ENCODE peak calls at places on chromosome 4, in ten cellular contexts. G is neural progenitor cell, P is right atrium auricular region, F is HCT116, R is spleen, C is A549, D is IMR-90, S is tibial artery, B is psoas muscle, I is fibroblast of lung. M is an unnamed sample.

GRCh38 chr4:37450309-37450708 is 205.8 kb downstream of the NWD2 start:
- DNase-seq in D (no peak), P (no peak), F (no peak), R (no peak), S (no peak), B (no peak), G (no peak), C (no peak), I (no peak), M (no peak)

GRCh38 chr4:181520790-181521189 is 722.4 kb upstream of the TENM3 start:
- DNase-seq in G (no peak), C (no peak), D (no peak), P (no peak), R (no peak), F (no peak), S (no peak), B (no peak), I (no peak), M (no peak)

GRCh38 chr4:64721106-64721505 is 311.9 kb upstream of the TECRL start:
- DNase-seq in F (no peak), P (no peak), S (no peak), C (no peak), R (no peak), G (no peak), D (no peak), I (no peak), B (no peak), M (no peak)

GRCh38 chr4:53703267-53703655 is 112.0 kb upstream of the LNX1 start:
- DNase-seq in D (no peak), I (no peak), F (no peak), B (no peak), P (no peak), R (no peak), S (no peak), G (no peak), C (no peak), M (no peak)

GRCh38 chr4:109495514-109495913 is 61.9 kb downstream of the SEC24B start:
- DNase-seq in F (no peak), S (no peak), C (no peak), B (no peak), G (no peak), P (no peak), I (no peak), R (no peak), D (no peak), M (no peak)

GRCh38 chr4:27010334-27010940 is 149.8 kb downstream of the STIM2 start:
- DNase-seq in C (peak; percentile 10), R (peak; percentile 77), F (peak; percentile 43), B (peak; percentile 66), S (peak; percentile 73), G (peak; percentile 65), D (peak; percentile 75), P (no peak), I (peak; percentile 81), M (no peak)

GRCh38 chr4:7903686-7904085 is 36.0 kb downstream of the AFAP1 start:
- DNase-seq in B (no peak), R (no peak), F (no peak), S (no peak), I (peak; percentile 64), D (peak; percentile 66), G (no peak), P (peak; percentile 26), C (no peak), M (no peak)

GRCh38 chr4:4990329-4990728 is 28.9 kb downstream of the CYTL1 start:
- DNase-seq in C (no peak), I (no peak), F (no peak), B (no peak), G (no peak), S (no peak), P (no peak), R (no peak), D (no peak), M (no peak)

GRCh38 chr4:52889778-52890400 is 27.8 kb downstream of the RASL11B start:
- DNase-seq in C (no peak), B (no peak), R (no peak), S (no peak), D (no peak), G (no peak), P (no peak), F (no peak), I (no peak), M (no peak)

GRCh38 chr4:113541933-113542332 is 219.6 kb downstream of the CAMK2D start:
- DNase-seq in C (no peak), B (no peak), I (no peak), P (no peak), F (no peak), G (no peak), S (no peak), R (no peak), D (peak; percentile 48), M (no peak)

GRCh38 chr4:159062381-159062780 is 40.5 kb upstream of the RAPGEF2 start:
- DNase-seq in C (no peak), I (no peak), G (no peak), P (no peak), R (no peak), D (no peak), S (no peak), B (no peak), F (no peak), M (no peak)

GRCh38 chr4:74325886-74326285 is 17.6 kb downstream of the EPGN start:
- DNase-seq in B (no peak), I (no peak), G (no peak), D (no peak), C (no peak), P (no peak), R (no peak), F (no peak), S (no peak), M (no peak)

GRCh38 chr4:158020734-158021346 is 152.0 kb downstream of the GASK1B start:
- DNase-seq in G (no peak), P (no peak), S (no peak), R (no peak), B (no peak), C (no peak), D (peak; percentile 95), I (peak; percentile 93), F (peak; percentile 47), M (no peak)

GRCh38 chr4:53098681-53099121 is 236.6 kb downstream of the RASL11B start:
- DNase-seq in P (no peak), C (no peak), S (no peak), I (peak; percentile 63), R (no peak), D (peak; percentile 92), B (no peak), F (no peak), G (no peak), M (no peak)

GRCh38 chr4:76605099-76605563 is 170.1 kb downstream of the SHROOM3 start:
- DNase-seq in C (no peak), F (no peak), B (no peak), G (no peak), S (no peak), I (no peak), D (peak; percentile 40), R (no peak), P (no peak), M (no peak)

GRCh38 chr4:81180916-81181315 is 34.1 kb downstream of the PRKG2 start:
- DNase-seq in D (no peak), B (no peak), R (no peak), G (no peak), C (no peak), I (peak; percentile 63), S (no peak), P (no peak), F (no peak), M (no peak)

GRCh38 chr4:105145913-105146285 is 777 bp upstream of the TET2 start:
- DNase-seq in I (no peak), D (no peak), P (no peak), G (peak; percentile 49), B (no peak), C (no peak), S (peak; percentile 66), R (peak; percentile 88), F (no peak), M (no peak)

DNA sequence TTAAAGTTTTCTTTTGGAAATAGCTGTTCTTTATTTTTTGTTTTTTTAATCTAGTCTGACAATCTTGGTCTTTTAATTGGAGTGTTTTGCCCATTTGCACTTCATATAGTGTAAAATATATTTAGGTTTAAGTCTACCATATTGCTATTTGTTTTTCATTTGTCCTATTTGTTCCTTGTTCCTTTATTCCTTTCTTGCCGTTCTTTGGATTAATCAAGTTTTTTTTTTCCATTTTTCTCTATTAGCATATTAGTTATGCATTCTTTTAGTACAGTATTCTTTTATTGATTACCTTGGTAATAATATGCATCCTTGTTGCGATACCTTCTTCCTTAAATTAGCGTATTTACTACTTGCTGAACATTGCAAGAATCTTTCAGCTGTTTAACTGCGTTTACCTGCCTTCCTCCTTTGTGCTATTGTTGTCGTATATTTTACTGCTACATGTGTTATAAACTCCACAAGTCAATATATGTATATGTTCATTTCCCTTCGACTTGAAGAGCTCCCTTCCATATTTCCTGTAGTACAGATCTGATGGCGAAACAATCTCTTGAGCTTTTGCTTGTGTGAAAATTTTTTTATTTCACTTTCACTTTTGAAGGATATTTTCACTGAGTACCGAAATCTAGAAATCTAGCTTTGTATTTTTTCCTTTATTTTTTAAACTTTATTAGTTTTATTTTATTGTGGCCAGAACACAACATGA is 23.9 kb upstream of the RNF212 start:
- DNase-seq in S (no peak), C (no peak), G (no peak), I (peak; percentile 21), R (no peak), D (no peak), P (no peak), B (no peak), F (no peak), M (no peak)
- H3K4me3 ChIP-seq in S (no peak overlapping the region), C (no peak overlapping the region), G (no peak overlapping the region), I (no peak overlapping the region), R (peak overlapping the region; percentile 23), D (no peak overlapping the region), P (no peak overlapping the region), B (peak overlapping the region; percentile 9), F (no peak overlapping the region), M (peak overlapping the region; percentile 52)

GRCh38 chr4:83535520-83535944 is 376 bp upstream of the GPAT3 start:
- DNase-seq in P (peak; percentile 59), F (peak; percentile 66), S (peak; percentile 69), C (peak; percentile 42), B (peak; percentile 79), D (peak; percentile 76), R (peak; percentile 78), G (peak; percentile 54), I (peak; percentile 75), M (no peak)
- H3K27ac ChIP-seq in P (peak overlapping the region; percentile 94), F (peak overlapping the region; percentile 71), S (peak overlapping the region; percentile 57), C (peak overlapping the region; percentile 90), B (peak overlapping the region; percentile 96), D (peak overlapping the region; percentile 14), R (peak overlapping the region; percentile 86), G (no peak overlapping the region), I (peak overlapping the region; percentile 82), M (no peak overlapping the region)

DNA sequence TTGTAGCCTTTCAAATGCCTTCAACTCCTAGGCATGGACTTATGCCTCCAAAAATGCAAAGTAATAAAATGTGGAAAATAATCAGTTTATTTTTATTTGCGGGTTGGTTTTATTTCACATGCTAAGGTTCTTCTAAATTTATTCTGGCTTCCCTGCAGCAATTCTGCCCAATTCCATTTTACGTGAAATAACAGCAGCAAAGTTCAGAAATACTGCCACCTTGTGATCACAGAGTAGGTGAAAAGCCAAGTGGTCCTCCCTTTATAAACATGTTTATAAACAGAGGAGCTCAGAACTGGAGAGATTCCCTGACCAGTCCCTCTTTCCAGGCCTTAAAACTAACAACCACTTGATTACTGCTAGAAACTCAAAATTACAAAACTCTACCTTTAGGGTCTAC is 14.7 kb upstream of the DCHS2 start:
- DNase-seq in I (peak; percentile 60), C (no peak), B (no peak), D (peak; percentile 13), R (no peak), G (peak; percentile 64), F (peak; percentile 13), P (no peak), S (no peak), M (no peak)
- TF ChIP-seq CTCF in I (peak; percentile 48), C (peak; percentile 44), B (peak; percentile 26), D (peak; percentile 35), R (peak; percentile 61), G (peak; percentile 74), F (peak; percentile 52), P (peak; percentile 61), S (peak; percentile 33), M (peak; percentile 41)

GRCh38 chr4:161303551-161303950 is 860.2 kb downstream of the FSTL5 start:
- DNase-seq in G (no peak), B (no peak), C (no peak), D (no peak), S (no peak), I (no peak), F (no peak), R (no peak), P (no peak), M (no peak)
- H3K4me3 ChIP-seq in G (no peak overlapping the region), B (no peak overlapping the region), C (no peak overlapping the region), D (no peak overlapping the region), S (no peak overlapping the region), I (no peak overlapping the region), F (no peak overlapping the region), R (no peak overlapping the region), P (no peak overlapping the region), M (no peak overlapping the region)